ENCODE peak calls at places on chromosomes 1 and 21, in eight cellular contexts. G is esophagus muscularis mucosa, D is K562, E is stomach, Z is HepG2, X is GM12878, R is suprapubic skin, Y is H1. U is an unnamed sample.

GRCh38 chr1:242005866-242006565 is 7.1 kb upstream of the MAP1LC3C start:
- DNase-seq in Y (no peak), G (no peak), E (no peak), D (no peak), X (no peak), R (no peak), Z (no peak), U (no peak)

GRCh38 chr21:46660505-46660904 is 25.0 kb downstream of the PRMT2 start:
- DNase-seq in E (no peak), Z (no peak), D (no peak), X (no peak), R (no peak), G (no peak), Y (no peak), U (no peak)

GRCh38 chr1:118484893-118485292 is 299.9 kb upstream of the SPAG17 start:
- DNase-seq in Y (no peak), D (no peak), G (no peak), X (no peak), E (no peak), R (no peak), Z (no peak), U (no peak)

GRCh38 chr1:7401814-7402547 is 369.1 kb upstream of the VAMP3 start:
- DNase-seq in Y (peak; percentile 34), D (no peak), E (peak; percentile 19), R (peak; percentile 15), X (no peak), Z (peak; percentile 41), G (peak; percentile 77), U (no peak)

GRCh38 chr1:20143734-20144565 is 4.8 kb downstream of the PLA2G2F start:
- DNase-seq in X (no peak), R (no peak), Y (no peak), E (no peak), D (no peak), G (no peak), Z (peak; percentile 19), U (peak; percentile 50)

GRCh38 chr1:27755865-27756264 is 17.2 kb upstream of the STX12 start:
- DNase-seq in Y (no peak), X (no peak), D (no peak), E (no peak), G (no peak), R (no peak), Z (no peak), U (no peak)

GRCh38 chr1:210250665-210250997 is 18.0 kb downstream of the SERTAD4 start:
- DNase-seq in Z (no peak), G (no peak), Y (peak; percentile 71), D (peak; percentile 22), X (no peak), R (peak; percentile 72), E (peak; percentile 65), U (peak; percentile 70)

GRCh38 chr1:151639466-151639865 is 27.6 kb downstream of the SNX27 start:
- DNase-seq in G (no peak), D (no peak), R (no peak), Z (no peak), E (no peak), X (peak; percentile 28), Y (no peak), U (no peak)

GRCh38 chr1:49765034-49765433 is 258.7 kb downstream of the AGBL4 start:
- DNase-seq in Y (peak; percentile 51), E (no peak), Z (peak; percentile 1), D (no peak), G (no peak), R (no peak), X (no peak), U (no peak)

GRCh38 chr1:10891081-10891480 is 94.6 kb upstream of the CASZ1 start:
- DNase-seq in G (no peak), D (no peak), X (no peak), Y (no peak), Z (no peak), R (no peak), E (no peak), U (no peak)

GRCh38 chr1:228285661-228286504 is 78.0 kb downstream of the OBSCN start:
- DNase-seq in D (no peak), Z (no peak), X (no peak), Y (no peak), G (no peak), E (no peak), R (peak; percentile 75), U (peak; percentile 56)

GRCh38 chr1:206608108-206608698 is 4.1 kb downstream of the EIF2D start:
- DNase-seq in D (peak; percentile 57), R (no peak), Y (peak; percentile 60), E (peak; percentile 47), Z (peak; percentile 30), G (no peak), X (no peak), U (no peak)

GRCh38 chr1:81379430-81379829 is 421.3 kb upstream of the ADGRL2 start:
- DNase-seq in X (no peak), D (no peak), Z (no peak), R (no peak), Y (no peak), E (no peak), G (no peak), U (no peak)

GRCh38 chr1:79811173-79811572 is 804.6 kb upstream of the ADGRL4 start:
- DNase-seq in Z (no peak), G (no peak), E (no peak), D (no peak), Y (no peak), R (no peak), X (no peak), U (no peak)

GRCh38 chr1:2468041-2468472 is 8.0 kb upstream of the PLCH2 start:
- DNase-seq in E (no peak), G (no peak), Z (no peak), R (no peak), Y (peak; percentile 87), X (no peak), D (peak; percentile 75), U (no peak)

GRCh38 chr1:89547563-89548485 is 23.2 kb downstream of the LRRC8B start:
- DNase-seq in Z (peak; percentile 16), E (no peak), G (no peak), D (no peak), R (no peak), Y (no peak), X (no peak), U (no peak)

GRCh38 chr1:150562384-150563339 is 13.5 kb downstream of the ADAMTSL4 start:
- DNase-seq in E (peak; percentile 51), R (peak; percentile 80), Y (no peak), Z (no peak), D (no peak), X (peak; percentile 97), G (no peak), U (peak; percentile 73)

GRCh38 chr1:46300673-46301405 is 2.6 kb downstream of the LRRC41 start:
- DNase-seq in E (no peak), D (no peak), G (no peak), Y (no peak), R (no peak), Z (no peak), X (no peak), U (peak; percentile 73)

DNA sequence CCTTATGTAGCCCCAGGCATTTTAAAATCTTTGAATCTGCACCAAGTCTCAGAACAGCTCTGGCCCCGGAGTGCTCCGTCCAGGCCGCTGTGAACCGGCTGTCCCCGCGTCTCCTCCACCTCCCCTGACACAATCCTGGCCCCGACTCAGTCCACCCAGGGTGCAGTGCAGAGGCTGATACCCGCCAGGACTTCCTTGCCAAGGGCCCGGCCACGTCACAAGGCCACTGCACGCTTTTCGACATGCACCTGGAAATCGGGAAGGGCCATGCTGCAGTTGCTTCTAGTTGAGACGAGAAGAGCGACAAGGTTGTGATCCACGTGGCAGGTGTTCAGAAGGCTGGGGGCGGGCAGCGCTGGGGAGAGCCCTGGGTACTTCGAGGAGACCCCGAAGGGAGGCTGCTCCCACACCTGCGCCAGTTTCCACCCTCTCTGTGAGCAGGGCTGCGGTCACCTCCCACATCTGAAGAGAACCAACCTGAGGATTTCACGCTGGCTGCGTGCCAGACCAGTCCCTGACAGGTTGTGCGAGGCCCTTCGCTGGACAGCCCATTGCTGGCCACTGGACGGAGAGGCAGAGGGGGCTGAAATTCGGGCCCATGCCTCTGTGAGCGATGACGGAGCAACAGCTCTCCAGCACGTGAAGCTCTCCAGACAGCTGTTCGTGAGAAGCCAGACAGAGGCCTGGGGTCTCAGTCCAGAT is 6.7 kb downstream of the VWA1 start:
- DNase-seq in D (no peak), G (no peak), R (no peak), Y (no peak), Z (no peak), X (no peak), E (no peak), U (no peak)
- TF ChIP-seq POLR2AphosphoS5 in D (no peak), G (peak; percentile 28), R (no peak), Y (no peak), Z (no peak), X (no peak), E (no peak), U (no peak)

GRCh38 chr1:180640531-180640949 is 8.7 kb downstream of the XPR1 start:
- DNase-seq in G (no peak), D (peak; percentile 45), X (no peak), R (no peak), Y (no peak), E (no peak), Z (no peak), U (no peak)
- TF ChIP-seq EP300 in G (no peak), D (no peak), X (no peak), R (no peak), Y (no peak), E (no peak), Z (no peak), U (no peak)

GRCh38 chr1:160590488-160590887 is 11.2 kb upstream of the CD84 start:
- DNase-seq in Y (no peak), R (no peak), E (no peak), X (no peak), Z (no peak), D (no peak), G (no peak), U (no peak)
- TF ChIP-seq CTCF in Y (no peak), R (no peak), E (no peak), X (no peak), Z (no peak), D (no peak), G (no peak), U (no peak)

DNA sequence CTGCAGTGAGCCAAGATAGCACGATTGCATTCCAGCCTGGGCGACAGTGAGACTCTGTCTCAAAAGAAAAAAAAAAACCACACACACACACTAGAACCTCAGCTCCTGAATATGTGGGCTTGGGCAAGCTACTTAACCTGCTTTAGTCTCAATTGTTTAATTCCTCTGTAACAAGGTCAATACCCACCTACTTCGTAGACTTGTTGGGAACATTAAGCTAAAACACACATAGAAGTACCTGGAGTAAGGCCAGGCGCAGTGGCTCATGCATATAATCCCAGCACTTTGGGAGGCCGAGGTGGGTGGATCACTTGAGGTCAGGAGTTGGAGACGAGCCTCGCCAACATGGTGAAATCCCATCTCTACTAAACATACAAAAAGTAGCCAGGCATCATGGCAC is 77.1 kb downstream of the CLSTN1 start:
- DNase-seq in Y (no peak), G (no peak), R (no peak), E (no peak), Z (no peak), D (no peak), X (no peak), U (no peak)
- TF ChIP-seq POLR2AphosphoS5 in Y (no peak), G (no peak), R (no peak), E (no peak), Z (no peak), D (no peak), X (no peak), U (no peak)

GRCh38 chr1:31633117-31633516 is 11.6 kb downstream of the PEF1 start:
- DNase-seq in E (peak; percentile 53), Z (peak; percentile 24), X (no peak), R (no peak), D (peak; percentile 64), G (no peak), Y (peak; percentile 85), U (no peak)
- TF ChIP-seq EP300 in E (no peak), Z (no peak), X (no peak), R (no peak), D (no peak), G (no peak), Y (no peak), U (no peak)